ENCODE peak calls at places on chromosomes 16 and 17, in seven cellular contexts. N, C, M, D, O, B and F are unnamed samples. For H3K27me3 and H3K4me1, the result is how much of the 10 kb centered on the place peaks cover.

GRCh38 chr16:85761866-85762265 is 11.0 kb upstream of the C16orf74 start:
- DNase-seq in N (no peak), C (no peak), M (no peak), D (no peak), O (no peak), B (no peak), F (no peak)

GRCh38 chr16:67399218-67399733 is 6.0 kb upstream of the TPPP3 start:
- DNase-seq in N (peak), C (peak), M (peak), D (no peak), O (no peak), B (peak), F (no peak)

GRCh38 chr17:59890720-59891119 is 2.0 kb downstream of the TUBD1 start:
- DNase-seq in N (no peak), C (no peak), M (no peak), D (no peak), O (no peak), B (no peak), F (no peak)

GRCh38 chr17:18961634-18962493 is 9.9 kb downstream of the SLC5A10 start:
- DNase-seq in N (no peak), C (peak), M (no peak), D (no peak), O (no peak), B (no peak), F (peak)

GRCh38 chr17:27760069-27760885 is 40.1 kb downstream of the NOS2 start:
- DNase-seq in N (peak), C (peak), M (peak), D (peak), O (peak), B (peak), F (peak)

GRCh38 chr17:61261001-61261587 is 138.5 kb upstream of the TBX2 start:
- DNase-seq in N (no peak), C (no peak), M (no peak), D (no peak), O (no peak), B (no peak), F (no peak)

GRCh38 chr16:85898521-85899442 is at the start of gene IRF8:
- DNase-seq in N (peak), C (peak), M (peak), D (peak), O (peak), B (peak), F (peak)

GRCh38 chr17:59004338-59005111 is 102.2 kb downstream of the TRIM37 start:
- DNase-seq in N (peak), C (peak), M (peak), D (peak), O (peak), B (peak), F (peak)

GRCh38 chr17:751269-752001 is 629 bp downstream of the GEMIN4 start:
- DNase-seq in N (peak), C (peak), M (peak), D (no peak), O (no peak), B (peak), F (peak)

GRCh38 chr16:87895641-87896141 is 26.4 kb upstream of the SLC7A5 start:
- DNase-seq in N (peak), C (no peak), M (no peak), D (no peak), O (no peak), B (no peak), F (no peak)

GRCh38 chr17:68360198-68360597 is 68.9 kb downstream of the ARSG start:
- DNase-seq in N (no peak), C (no peak), M (no peak), D (no peak), O (no peak), B (no peak), F (no peak)

GRCh38 chr17:77119668-77120301 is 21.0 kb upstream of the SEC14L1 start:
- DNase-seq in N (no peak), C (no peak), M (no peak), D (no peak), O (no peak), B (no peak), F (no peak)

GRCh38 chr17:50638851-50639767 is 4.4 kb downstream of the ABCC3 start:
- DNase-seq in N (peak), C (peak), M (peak), D (peak), O (peak), B (peak), F (peak)

GRCh38 chr17:16918443-16918842 is 53.5 kb downstream of the TNFRSF13B start:
- DNase-seq in N (peak), C (no peak), M (no peak), D (no peak), O (peak), B (no peak), F (no peak)

GRCh38 chr16:9447195-9447551 is 355.7 kb downstream of the HAPSTR1 start:
- DNase-seq in N (peak), C (peak), M (peak), D (no peak), O (no peak), B (no peak), F (no peak)

GRCh38 chr17:38703742-38704644 is 1.1 kb upstream of the MLLT6 start:
- DNase-seq in N (peak), C (peak), M (peak), D (peak), O (peak), B (peak), F (peak)

GRCh38 chr17:48228720-48229119 is 121.2 kb downstream of the SNX11 start:
- DNase-seq in N (no peak), C (no peak), M (no peak), D (no peak), O (no peak), B (no peak), F (no peak)

GRCh38 chr17:5077781-5078105 is 524 bp upstream of the ZFP3 start:
- DNase-seq in N (no peak), C (no peak), M (no peak), D (no peak), O (no peak), B (no peak), F (no peak)

GRCh38 chr17:45127583-45128300 is 4.6 kb downstream of the PLCD3 start:
- DNase-seq in N (peak), C (peak), M (peak), D (peak), O (peak), B (peak), F (no peak)

GRCh38 chr16:62041401-62041800 is 5.2 kb upstream of the CDH8 start:
- DNase-seq in N (no peak), C (no peak), M (no peak), D (no peak), O (no peak), B (no peak), F (no peak)

GRCh38 chr16:7624871-7625766 is 292.5 kb downstream of the RBFOX1 start:
- DNase-seq in N (no peak), C (no peak), M (no peak), D (no peak), O (no peak), B (no peak), F (no peak)

GRCh38 chr16:57899771-57900661 is 70.9 kb downstream of the CNGB1 start:
- DNase-seq in N (peak), C (peak), M (peak), D (peak), O (peak), B (peak), F (peak)

GRCh38 chr16:12489362-12489761 is 314.3 kb downstream of the CPPED1 start:
- DNase-seq in N (no peak), C (no peak), M (no peak), D (no peak), O (no peak), B (no peak), F (no peak)

GRCh38 chr16:7440886-7441400 is 108.3 kb downstream of the RBFOX1 start:
- DNase-seq in N (no peak), C (no peak), M (no peak), D (no peak), O (no peak), B (no peak), F (no peak)

DNA sequence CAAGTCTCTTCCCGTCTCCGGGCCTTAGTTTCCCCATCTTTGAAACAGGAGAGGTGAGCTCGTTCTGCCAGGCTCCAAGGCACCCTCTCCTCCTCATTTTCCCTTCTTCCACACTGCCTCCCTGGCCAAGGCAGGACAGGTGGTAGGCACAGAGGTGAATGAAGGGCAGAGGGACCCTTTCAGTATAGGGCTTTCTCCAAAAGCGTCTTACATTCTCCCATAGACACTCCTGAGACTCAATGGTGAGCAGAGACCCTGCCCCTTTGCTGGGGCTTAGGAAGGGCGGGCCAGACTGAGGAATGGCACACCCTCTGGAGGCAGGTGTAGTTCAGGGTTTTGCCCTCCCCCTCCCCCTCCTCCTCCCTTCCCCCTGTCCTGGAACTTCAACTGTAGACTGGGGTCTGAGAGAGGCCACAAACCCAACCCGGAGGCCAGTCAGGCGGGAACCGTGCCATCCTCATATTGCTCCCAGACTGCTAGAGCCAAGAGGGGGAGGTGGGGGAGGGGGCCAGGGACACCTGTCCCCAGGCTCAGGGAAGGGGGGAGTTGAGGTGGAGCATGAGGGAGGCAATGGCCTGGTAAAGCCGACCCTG is 1.9 kb downstream of the PLEKHH3 start:
- DNase-seq in N (peak), C (peak), M (peak), D (no peak), O (peak), B (no peak), F (no peak)
- TF ChIP-seq POLR2A in N (no peak), C (no peak), M (no peak), D (no peak), O (no peak), B (no peak), F (no peak)

GRCh38 chr17:35740216-35740615 is 8.8 kb downstream of the RASL10B start:
- DNase-seq in N (no peak), C (no peak), M (no peak), D (no peak), O (no peak), B (no peak), F (no peak)
- H3K27me3 ChIP-seq in N (under half), C (under half), M (under half), D (half or more), O (under half), B (under half), F (under half)

GRCh38 chr17:64004218-64004770 is 6.1 kb downstream of the PRR29 start:
- DNase-seq in N (no peak), C (no peak), M (peak), D (no peak), O (no peak), B (no peak), F (peak)

GRCh38 chr17:64005734-64006167 is 7.6 kb downstream of the PRR29 start:
- DNase-seq in N (peak), C (peak), M (no peak), D (no peak), O (no peak), B (no peak), F (peak)

GRCh38 chr17:64006361-64007088 is 8.4 kb downstream of the PRR29 start:
- DNase-seq in N (no peak), C (no peak), M (peak), D (no peak), O (no peak), B (no peak), F (no peak)

GRCh38 chr17:64003526-64004121 is 5.5 kb downstream of the PRR29 start:
- DNase-seq in N (no peak), C (no peak), M (peak), D (no peak), O (no peak), B (no peak), F (peak)

GRCh38 chr17:64004903-64005733 is 7.0 kb downstream of the PRR29 start:
- DNase-seq in N (peak), C (no peak), M (no peak), D (no peak), O (no peak), B (no peak), F (no peak)
- H3K4me1 ChIP-seq in N (under half), C (under half), M (under half), D (under half), O (under half), B (under half), F (under half)

GRCh38 chr16:30369938-30370443 is 303 bp downstream of the TBC1D10B start:
- DNase-seq in N (no peak), C (no peak), M (no peak), D (no peak), O (no peak), B (no peak), F (no peak)
- TF ChIP-seq POLR2A in N (no peak), C (no peak), M (no peak), D (no peak), O (no peak), B (no peak), F (peak)

GRCh38 chr16:75175074-75175473 is 26.8 kb downstream of the ZFP1 start:
- DNase-seq in N (no peak), C (no peak), M (no peak), D (no peak), O (no peak), B (no peak), F (no peak)

GRCh38 chr16:75172578-75172977 is 24.3 kb downstream of the ZFP1 start:
- DNase-seq in N (no peak), C (no peak), M (no peak), D (no peak), O (no peak), B (no peak), F (no peak)

GRCh38 chr16:75179208-75179607 is 27.8 kb downstream of the CTRB2 start:
- DNase-seq in N (no peak), C (no peak), M (no peak), D (no peak), O (no peak), B (no peak), F (no peak)

GRCh38 chr16:75181630-75182029 is 25.3 kb downstream of the CTRB2 start:
- DNase-seq in N (no peak), C (no peak), M (no peak), D (no peak), O (no peak), B (no peak), F (no peak)

GRCh38 chr16:75176926-75177325 is 28.6 kb downstream of the ZFP1 start:
- DNase-seq in N (no peak), C (no peak), M (no peak), D (no peak), O (no peak), B (no peak), F (no peak)
- H3K27me3 ChIP-seq in N (under half), C (under half), M (under half), D (under half), O (under half), B (under half), F (under half)